ENCODE peak calls at places on chromosomes 11 and 22, in five cellular contexts. D is GM12878, Z is upper lobe of left lung, L is K562, I is HepG2. M is an unnamed sample. For H3K36me3, the result is how much of the 10 kb centered on the place peaks cover.

GRCh38 chr11:129694538-129694937 is 121.1 kb upstream of the TMEM45B start:
- ATAC-seq in D (peak), Z (no peak), L (peak), I (peak), M (no peak)

GRCh38 chr11:20357150-20357549 is 6.4 kb upstream of the HTATIP2 start:
- ATAC-seq in D (no peak), Z (no peak), L (peak), I (no peak), M (no peak)

GRCh38 chr22:29000225-29000556 is 61.4 kb downstream of the C22orf31 start:
- ATAC-seq in D (no peak), Z (no peak), L (no peak), I (no peak), M (no peak)

GRCh38 chr22:49157529-49158339 is 669.9 kb downstream of the BRD1 start:
- ATAC-seq in D (no peak), Z (no peak), L (no peak), I (no peak), M (no peak)

GRCh38 chr11:116925050-116925449 is 87.6 kb upstream of the APOA1 start:
- ATAC-seq in D (peak), Z (no peak), L (no peak), I (no peak), M (no peak)

GRCh38 chr22:30344447-30345200 is 12.1 kb downstream of the SF3A1 start:
- ATAC-seq in D (no peak), Z (no peak), L (no peak), I (no peak), M (no peak)

GRCh38 chr11:102332611-102332994 is 14.4 kb upstream of the BIRC2 start:
- ATAC-seq in D (peak), Z (no peak), L (no peak), I (no peak), M (no peak)

GRCh38 chr22:24599514-24599913 is 3.5 kb upstream of the GGT1 start:
- ATAC-seq in D (no peak), Z (no peak), L (no peak), I (no peak), M (no peak)

GRCh38 chr11:44601471-44602370 is 36.3 kb downstream of the CD82 start:
- ATAC-seq in D (peak), Z (no peak), L (no peak), I (no peak), M (no peak)

GRCh38 chr22:45987462-45987861 is 10.5 kb upstream of the WNT7B start:
- ATAC-seq in D (no peak), Z (no peak), L (no peak), I (no peak), M (no peak)

GRCh38 chr22:36337365-36338130 is 50.2 kb downstream of the MYH9 start:
- ATAC-seq in D (no peak), Z (no peak), L (no peak), I (no peak), M (no peak)

GRCh38 chr11:131428853-131429252 is 58.4 kb downstream of the NTM start:
- ATAC-seq in D (no peak), Z (no peak), L (no peak), I (no peak), M (no peak)

GRCh38 chr11:69073445-69073844 is 24.7 kb downstream of the TPCN2 start:
- ATAC-seq in D (no peak), Z (no peak), L (peak), I (no peak), M (no peak)

GRCh38 chr11:69075421-69076128 is 26.8 kb downstream of the TPCN2 start:
- ATAC-seq in D (no peak), Z (peak), L (peak), I (no peak), M (peak)

GRCh38 chr11:69076129-69076791 is 27.5 kb downstream of the TPCN2 start:
- ATAC-seq in D (no peak), Z (no peak), L (no peak), I (no peak), M (no peak)

GRCh38 chr11:69074786-69075185 is 26.1 kb downstream of the TPCN2 start:
- ATAC-seq in D (no peak), Z (peak), L (no peak), I (no peak), M (peak)

DNA sequence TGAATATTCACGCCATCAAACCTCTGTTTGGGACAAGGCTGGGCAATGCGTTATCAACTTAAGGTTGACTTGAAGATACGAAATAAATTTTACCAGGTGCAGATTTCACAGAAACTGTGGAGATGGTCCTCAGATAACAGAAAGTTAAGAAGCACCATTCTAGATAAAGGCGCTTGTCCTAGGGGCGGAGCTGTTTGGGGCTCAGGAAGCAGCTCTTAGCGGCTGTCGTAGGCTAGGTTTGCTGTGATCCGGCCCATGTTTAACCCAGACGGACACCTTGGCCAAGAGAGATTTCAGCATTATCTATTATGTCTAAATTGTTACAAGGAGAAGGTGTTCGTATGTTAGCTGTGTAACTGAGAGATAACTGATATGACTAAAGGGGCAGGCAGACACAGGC is 25.6 kb downstream of the TPCN2 start:
- ATAC-seq in D (no peak), Z (no peak), L (peak), I (no peak), M (no peak)
- H3K36me3 ChIP-seq in D (under half), Z (under half), L (under half), I (under half), M (half or more)

GRCh38 chr11:85718991-85719807 is 33.2 kb upstream of the CCDC89 start:
- ATAC-seq in D (peak), Z (peak), L (peak), I (no peak), M (peak)
- H3K27ac ChIP-seq in D (no peak), Z (peak), L (no peak), I (no peak), M (peak)

GRCh38 chr11:933002-933820 is 7.5 kb downstream of the AP2A2 start:
- ATAC-seq in D (no peak), Z (peak), L (no peak), I (no peak), M (peak)
- TF ChIP-seq EP300 in D (no peak), Z (no peak), L (no peak), I (no peak), M (no peak)

GRCh38 chr11:3359092-3359824 is 19.7 kb downstream of the ZNF195 start:
- ATAC-seq in D (no peak), Z (no peak), L (peak), I (no peak), M (no peak)
- H3K36me3 ChIP-seq in D (under half), Z (half or more), L (half or more), I (under half), M (half or more)

DNA sequence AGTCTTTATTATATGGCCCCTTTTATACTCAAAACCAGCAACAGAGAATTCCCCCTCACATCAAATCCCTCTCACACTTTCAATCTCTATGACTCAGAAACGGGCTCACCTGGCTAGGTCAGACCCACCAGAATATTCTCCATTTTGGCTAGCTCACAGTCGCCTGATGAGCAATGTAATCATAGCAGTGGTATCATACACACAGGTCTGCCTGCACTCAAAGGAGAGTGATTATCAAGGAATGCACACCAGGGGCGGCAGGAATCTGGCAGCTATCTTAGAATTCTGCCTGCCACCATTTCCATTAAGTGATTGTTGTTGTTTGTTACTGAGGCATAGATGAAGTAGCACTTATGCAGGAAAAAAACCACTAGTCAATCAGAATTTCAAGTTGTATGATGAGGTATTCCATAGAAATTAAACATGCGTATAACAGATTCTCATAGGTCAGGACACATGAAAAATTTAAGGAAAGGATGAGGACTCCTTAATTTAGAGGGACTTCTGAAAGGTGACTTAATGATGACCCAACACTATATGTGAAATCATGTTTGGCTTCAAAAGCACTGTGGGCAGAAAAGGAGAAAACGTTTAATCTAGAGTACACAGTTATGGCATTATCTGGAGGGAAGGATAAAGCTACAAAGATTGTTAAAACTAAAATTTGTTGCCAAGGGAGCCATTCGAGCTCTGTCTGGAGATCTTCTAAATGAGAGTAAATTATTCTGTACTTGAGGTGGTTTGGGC is 185.8 kb upstream of the DDI1 start:
- ATAC-seq in D (no peak), Z (no peak), L (no peak), I (no peak), M (no peak)
- H3K27ac ChIP-seq in D (no peak), Z (no peak), L (no peak), I (no peak), M (peak)

GRCh38 chr22:20391222-20391621 is 2.7 kb upstream of the ZNF74 start:
- ATAC-seq in D (no peak), Z (no peak), L (no peak), I (no peak), M (no peak)

GRCh38 chr22:20393705-20394476 is at the start of gene ZNF74:
- ATAC-seq in D (peak), Z (peak), L (peak), I (peak), M (peak)

GRCh38 chr22:20390394-20390907 is 3.5 kb upstream of the ZNF74 start:
- ATAC-seq in D (no peak), Z (no peak), L (no peak), I (no peak), M (no peak)

GRCh38 chr22:20395181-20395896 is 1.4 kb downstream of the ZNF74 start:
- ATAC-seq in D (no peak), Z (no peak), L (no peak), I (no peak), M (no peak)

GRCh38 chr22:20392983-20393704 is 807 bp upstream of the ZNF74 start:
- ATAC-seq in D (no peak), Z (peak), L (peak), I (no peak), M (no peak)
- TF ChIP-seq EP300 in D (no peak), Z (no peak), L (no peak), I (no peak), M (no peak)

DNA sequence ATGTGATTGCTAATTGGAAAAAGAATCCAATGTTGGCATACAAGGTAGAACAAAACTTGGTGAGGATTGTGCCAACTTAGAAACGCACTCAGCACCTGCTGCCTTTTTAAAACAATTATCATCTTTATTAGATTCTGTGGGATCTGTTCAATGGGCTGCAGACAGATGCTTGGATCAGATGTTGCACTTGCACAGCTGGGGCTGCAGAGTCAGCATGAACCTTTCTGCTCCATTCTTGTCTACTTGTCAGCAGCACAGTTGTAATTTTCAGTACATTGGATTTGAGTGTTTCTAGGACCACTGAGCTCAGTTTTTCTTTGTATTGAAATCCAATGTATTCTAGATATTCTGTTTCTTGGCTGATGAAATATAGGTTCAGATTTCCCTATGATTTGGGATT is 164.5 kb downstream of the LUZP2 start:
- ATAC-seq in D (no peak), Z (no peak), L (no peak), I (no peak), M (no peak)
- H3K36me3 ChIP-seq in D (under half), Z (under half), L (under half), I (under half), M (under half)